ENCODE peak calls at places on chromosome 17, in four cellular contexts. One of them, this sample, is unnamed.

GRCh38 chr17:72004011-72004427 is 116.8 kb upstream of the SOX9 start:
- DNase-seq in neural progenitor cell: no peak
- DNase-seq in prostate gland: no peak
- DNase-seq in heart right ventricle: no peak
- DNase-seq in this sample: no peak

GRCh38 chr17:41390411-41390938 is 6.9 kb downstream of the KRT31 start:
- DNase-seq in neural progenitor cell: no peak
- DNase-seq in prostate gland: no peak
- DNase-seq in heart right ventricle: no peak
- DNase-seq in this sample: no peak

GRCh38 chr17:50634123-50634914 is at the start of gene ABCC3:
- DNase-seq in neural progenitor cell: peak; percentile 63
- DNase-seq in prostate gland: peak; percentile 60
- DNase-seq in heart right ventricle: no peak
- DNase-seq in this sample: peak; percentile 84

GRCh38 chr17:73399056-73399455 is 87.3 kb upstream of the CDC42EP4 start:
- DNase-seq in neural progenitor cell: no peak
- DNase-seq in prostate gland: no peak
- DNase-seq in heart right ventricle: no peak
- DNase-seq in this sample: no peak

GRCh38 chr17:1590031-1590746 is 27.6 kb upstream of the PITPNA start:
- DNase-seq in neural progenitor cell: no peak
- DNase-seq in prostate gland: no peak
- DNase-seq in heart right ventricle: peak; percentile 70
- DNase-seq in this sample: peak; percentile 89

GRCh38 chr17:78940708-78941107 is 15.5 kb upstream of the TIMP2 start:
- DNase-seq in neural progenitor cell: peak; percentile 23
- DNase-seq in prostate gland: no peak
- DNase-seq in heart right ventricle: no peak
- DNase-seq in this sample: no peak

GRCh38 chr17:43210576-43210975 is 1.1 kb upstream of the TMEM106A start:
- DNase-seq in neural progenitor cell: no peak
- DNase-seq in prostate gland: no peak
- DNase-seq in heart right ventricle: no peak
- DNase-seq in this sample: no peak

GRCh38 chr17:55062921-55063320 is 94.4 kb downstream of the STXBP4 start:
- DNase-seq in neural progenitor cell: no peak
- DNase-seq in prostate gland: no peak
- DNase-seq in heart right ventricle: no peak
- DNase-seq in this sample: peak; percentile 19

GRCh38 chr17:3683054-3683511 is 12.9 kb downstream of the P2RX5 start:
- DNase-seq in neural progenitor cell: peak; percentile 63
- DNase-seq in prostate gland: no peak
- DNase-seq in heart right ventricle: no peak
- DNase-seq in this sample: peak; percentile 66

GRCh38 chr17:63698381-63698885 is 1.5 kb downstream of the LIMD2 start:
- DNase-seq in neural progenitor cell: no peak
- DNase-seq in prostate gland: no peak
- DNase-seq in heart right ventricle: no peak
- DNase-seq in this sample: no peak

GRCh38 chr17:48294989-48295892 is 134.8 kb downstream of the SKAP1 start:
- DNase-seq in neural progenitor cell: no peak
- DNase-seq in prostate gland: no peak
- DNase-seq in heart right ventricle: no peak
- DNase-seq in this sample: no peak

GRCh38 chr17:78492116-78492799 is 84.9 kb downstream of the DNAH17 start:
- DNase-seq in neural progenitor cell: no peak
- DNase-seq in prostate gland: no peak
- DNase-seq in heart right ventricle: no peak
- DNase-seq in this sample: no peak

GRCh38 chr17:14196337-14196997 is 40.2 kb downstream of the CDRT15 start:
- DNase-seq in neural progenitor cell: no peak
- DNase-seq in prostate gland: no peak
- DNase-seq in heart right ventricle: no peak
- DNase-seq in this sample: no peak
- H3K4me1 ChIP-seq in neural progenitor cell: no peaks in the 10 kb centered on the region
- H3K4me1 ChIP-seq in prostate gland: no peaks in the 10 kb centered on the region
- H3K4me1 ChIP-seq in heart right ventricle: peaks cover 30% of the 10 kb centered on the region
- H3K4me1 ChIP-seq in this sample: peaks cover 7% of the 10 kb centered on the region

GRCh38 chr17:76727745-76728456 is 1.3 kb downstream of the METTL23 start:
- DNase-seq in neural progenitor cell: no peak
- DNase-seq in prostate gland: no peak
- DNase-seq in heart right ventricle: no peak
- DNase-seq in this sample: peak; percentile 12
- H3K4me1 ChIP-seq in neural progenitor cell: peaks cover 6% of the 10 kb centered on the region
- H3K4me1 ChIP-seq in prostate gland: peaks cover 21% of the 10 kb centered on the region
- H3K4me1 ChIP-seq in heart right ventricle: peaks cover 78% of the 10 kb centered on the region
- H3K4me1 ChIP-seq in this sample: peaks cover 43% of the 10 kb centered on the region

GRCh38 chr17:57939797-57940196 is 15.4 kb downstream of the CUEDC1 start:
- DNase-seq in neural progenitor cell: no peak
- DNase-seq in prostate gland: no peak
- DNase-seq in heart right ventricle: no peak
- DNase-seq in this sample: no peak
- H3K4me1 ChIP-seq in neural progenitor cell: peaks cover 44% of the 10 kb centered on the region
- H3K4me1 ChIP-seq in prostate gland: peaks cover 37% of the 10 kb centered on the region
- H3K4me1 ChIP-seq in heart right ventricle: peaks cover 98% of the 10 kb centered on the region
- H3K4me1 ChIP-seq in this sample: peaks cover 34% of the 10 kb centered on the region

GRCh38 chr17:46175891-46176290 is 17.3 kb downstream of the KANSL1 start:
- DNase-seq in neural progenitor cell: no peak
- DNase-seq in prostate gland: no peak
- DNase-seq in heart right ventricle: no peak
- DNase-seq in this sample: peak; percentile 48
- H3K4me1 ChIP-seq in neural progenitor cell: peaks cover 20% of the 10 kb centered on the region
- H3K4me1 ChIP-seq in prostate gland: peaks cover 5% of the 10 kb centered on the region
- H3K4me1 ChIP-seq in heart right ventricle: peaks cover 96% of the 10 kb centered on the region
- H3K4me1 ChIP-seq in this sample: peaks cover 46% of the 10 kb centered on the region

DNA sequence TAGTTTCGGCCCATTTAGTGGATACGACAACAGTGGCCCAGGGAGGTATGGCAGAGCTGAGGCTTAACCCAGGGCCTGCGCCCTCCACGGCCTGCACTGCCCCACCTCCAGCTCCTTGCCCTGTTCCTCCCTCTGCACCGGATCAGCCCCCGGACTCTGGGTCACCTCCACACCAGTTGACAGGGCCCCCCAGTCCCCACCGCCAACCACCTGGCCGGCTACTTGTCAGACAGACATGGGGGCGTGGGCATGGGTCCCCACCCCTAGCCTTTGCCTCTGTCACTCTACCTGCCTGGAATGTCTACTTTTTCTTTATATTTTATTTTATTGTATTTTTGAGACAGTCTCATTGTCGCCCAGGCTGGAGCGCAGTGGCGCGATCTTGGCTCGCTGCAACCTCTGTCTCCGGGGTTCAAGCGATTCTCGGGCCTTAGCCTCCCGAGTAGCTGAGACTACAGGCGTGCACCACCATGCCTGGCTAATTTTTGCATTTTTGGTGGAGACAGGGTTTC is 3.0 kb upstream of the ACTG1 start:
- DNase-seq in neural progenitor cell: no peak
- DNase-seq in prostate gland: no peak
- DNase-seq in heart right ventricle: no peak
- DNase-seq in this sample: no peak
- H3K4me1 ChIP-seq in neural progenitor cell: peaks cover 29% of the 10 kb centered on the region
- H3K4me1 ChIP-seq in prostate gland: peaks cover 13% of the 10 kb centered on the region
- H3K4me1 ChIP-seq in heart right ventricle: peaks cover 59% of the 10 kb centered on the region
- H3K4me1 ChIP-seq in this sample: peaks cover 45% of the 10 kb centered on the region

DNA sequence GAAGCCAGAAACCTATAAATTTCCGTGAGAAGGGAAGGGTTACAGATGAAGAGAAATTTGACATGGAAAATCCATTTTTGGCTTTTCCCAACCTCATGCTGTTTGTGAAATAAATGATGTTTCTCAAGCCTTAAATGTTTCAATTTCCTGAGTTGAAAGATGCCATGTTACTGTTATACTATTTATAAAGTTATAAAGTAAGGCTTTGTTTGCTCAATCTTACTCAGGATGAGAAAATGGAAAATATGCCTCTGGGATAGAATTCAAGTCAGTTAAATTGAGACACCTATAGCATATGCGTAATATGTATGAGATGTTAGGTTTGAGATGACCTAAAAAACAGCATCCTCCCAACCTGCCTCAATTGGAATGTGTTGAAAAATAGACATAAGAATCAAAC is 19.9 kb upstream of the FAM20A start:
- DNase-seq in neural progenitor cell: no peak
- DNase-seq in prostate gland: no peak
- DNase-seq in heart right ventricle: no peak
- DNase-seq in this sample: peak; percentile 69
- H3K4me1 ChIP-seq in neural progenitor cell: no peaks in the 10 kb centered on the region
- H3K4me1 ChIP-seq in prostate gland: no peaks in the 10 kb centered on the region
- H3K4me1 ChIP-seq in heart right ventricle: no peaks in the 10 kb centered on the region
- H3K4me1 ChIP-seq in this sample: peaks cover 26% of the 10 kb centered on the region

GRCh38 chr17:40312893-40313659 is 4.1 kb downstream of the RARA start:
- DNase-seq in neural progenitor cell: no peak
- DNase-seq in prostate gland: no peak
- DNase-seq in heart right ventricle: peak; percentile 3
- DNase-seq in this sample: no peak

GRCh38 chr17:40309938-40310510 is 1.0 kb downstream of the RARA start:
- DNase-seq in neural progenitor cell: no peak
- DNase-seq in prostate gland: no peak
- DNase-seq in heart right ventricle: no peak
- DNase-seq in this sample: no peak

GRCh38 chr17:40312131-40312731 is 3.3 kb downstream of the RARA start:
- DNase-seq in neural progenitor cell: no peak
- DNase-seq in prostate gland: no peak
- DNase-seq in heart right ventricle: peak; percentile 68
- DNase-seq in this sample: no peak

GRCh38 chr17:40310882-40311391 is 2.0 kb downstream of the RARA start:
- DNase-seq in neural progenitor cell: peak; percentile 62
- DNase-seq in prostate gland: no peak
- DNase-seq in heart right ventricle: no peak
- DNase-seq in this sample: peak; percentile 86

DNA sequence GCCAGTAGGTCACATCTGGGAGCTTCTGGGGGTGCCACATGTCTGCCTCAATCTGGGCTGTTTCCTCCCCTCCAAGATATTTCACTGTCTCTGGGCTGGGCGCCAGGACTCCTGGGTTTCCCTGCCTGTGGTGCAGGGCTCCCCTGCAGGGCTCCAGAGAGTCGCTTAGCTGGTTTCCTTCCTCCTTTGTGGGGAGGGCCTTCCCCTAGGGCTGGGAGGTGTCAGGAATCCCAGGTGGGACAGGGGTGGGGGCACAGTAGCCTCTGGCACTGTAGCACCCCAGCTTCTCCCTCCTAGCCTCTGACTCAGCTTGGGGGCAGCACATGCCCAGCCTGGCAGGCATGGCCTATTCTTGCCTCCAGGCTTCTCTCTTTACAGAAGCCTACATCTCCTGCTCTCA is 2.6 kb downstream of the RARA start:
- DNase-seq in neural progenitor cell: no peak
- DNase-seq in prostate gland: no peak
- DNase-seq in heart right ventricle: peak; percentile 71
- DNase-seq in this sample: peak; percentile 75
- H3K4me1 ChIP-seq in neural progenitor cell: peaks cover 66% of the 10 kb centered on the region
- H3K4me1 ChIP-seq in prostate gland: peaks cover 33% of the 10 kb centered on the region
- H3K4me1 ChIP-seq in heart right ventricle: peaks cover 100% of the 10 kb centered on the region
- H3K4me1 ChIP-seq in this sample: peaks cover 86% of the 10 kb centered on the region

DNA sequence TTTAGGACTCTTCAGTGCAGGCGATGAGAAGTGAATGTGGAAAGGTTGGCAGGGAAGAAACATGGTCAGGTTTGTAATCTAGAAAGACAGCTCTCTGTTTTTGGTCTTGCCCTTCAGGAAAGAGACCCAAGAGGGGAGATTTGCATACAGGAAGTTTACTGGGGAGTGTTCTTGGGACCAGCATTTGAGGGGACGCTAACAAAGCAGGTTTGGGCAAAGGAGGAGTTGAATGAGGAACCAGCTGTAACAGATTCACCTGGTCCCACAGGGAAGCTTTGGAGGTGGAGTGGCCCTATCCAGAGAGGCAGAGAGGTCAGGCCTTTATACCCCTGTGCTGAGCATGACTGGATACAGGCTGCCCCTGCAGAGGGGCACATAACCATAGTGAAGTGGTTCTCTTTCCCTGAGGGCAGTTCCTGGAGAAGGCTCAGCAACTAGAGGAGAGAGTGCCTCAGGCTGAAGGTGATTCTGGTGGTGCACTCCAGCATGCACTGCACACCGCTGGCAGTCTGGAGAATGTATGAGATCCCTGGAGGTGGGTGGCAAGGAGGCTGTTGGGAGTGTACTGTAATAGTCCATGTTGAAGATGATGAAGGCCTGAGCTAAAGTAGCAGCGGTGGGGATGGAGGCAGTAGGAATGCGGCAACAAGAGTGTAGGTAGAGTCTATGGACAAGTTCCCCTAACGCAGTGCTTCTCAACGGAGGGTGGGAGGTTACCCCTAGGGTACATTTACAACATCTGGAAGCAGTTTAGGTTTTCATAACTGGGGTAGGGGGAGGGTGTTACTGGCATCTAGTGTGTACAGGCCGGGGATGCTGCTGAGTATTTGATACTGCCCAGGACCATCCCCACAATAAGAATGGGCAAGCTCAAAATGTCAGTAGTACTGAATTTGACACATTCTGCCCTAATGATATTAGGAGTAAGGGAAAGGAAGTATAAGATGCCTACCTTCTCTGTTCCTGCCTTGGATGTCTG is 37.2 kb downstream of the MAP2K6 start:
- DNase-seq in neural progenitor cell: no peak
- DNase-seq in prostate gland: no peak
- DNase-seq in heart right ventricle: no peak
- DNase-seq in this sample: no peak
- H3K4me1 ChIP-seq in neural progenitor cell: peaks cover 58% of the 10 kb centered on the region
- H3K4me1 ChIP-seq in prostate gland: no peaks in the 10 kb centered on the region
- H3K4me1 ChIP-seq in heart right ventricle: peaks cover 18% of the 10 kb centered on the region
- H3K4me1 ChIP-seq in this sample: no peaks in the 10 kb centered on the region

GRCh38 chr17:66464921-66465320 is 162.5 kb downstream of the PRKCA start:
- DNase-seq in neural progenitor cell: no peak
- DNase-seq in prostate gland: no peak
- DNase-seq in heart right ventricle: no peak
- DNase-seq in this sample: no peak
- H3K4me1 ChIP-seq in neural progenitor cell: peaks cover 14% of the 10 kb centered on the region
- H3K4me1 ChIP-seq in prostate gland: no peaks in the 10 kb centered on the region
- H3K4me1 ChIP-seq in heart right ventricle: peaks cover 30% of the 10 kb centered on the region
- H3K4me1 ChIP-seq in this sample: peaks cover 66% of the 10 kb centered on the region

GRCh38 chr17:81403040-81403467 is 7.8 kb downstream of the BAHCC1 start:
- DNase-seq in neural progenitor cell: peak; percentile 60
- DNase-seq in prostate gland: no peak
- DNase-seq in heart right ventricle: no peak
- DNase-seq in this sample: no peak
- H3K4me1 ChIP-seq in neural progenitor cell: peaks cover 51% of the 10 kb centered on the region
- H3K4me1 ChIP-seq in prostate gland: peaks cover 9% of the 10 kb centered on the region
- H3K4me1 ChIP-seq in heart right ventricle: peaks cover 77% of the 10 kb centered on the region
- H3K4me1 ChIP-seq in this sample: peaks cover 61% of the 10 kb centered on the region